ENCODE peak calls at places on chromosome 3, in ten cellular contexts. K is ovary, M is cardiac muscle cell, Y is uterus, N is fibroblast of the aortic adventitia, U is WERI-Rb-1, S is kidney epithelial cell, O is endothelial cell of umbilical vein, C is Calu3, W is astrocyte of the cerebellum. I is an unnamed sample.

GRCh38 chr3:4426261-4426781 is 40.7 kb downstream of the SUMF1 start:
- DNase-seq in K (no peak), M (peak; percentile 38), Y (no peak), N (peak; percentile 25), U (no peak), S (no peak), O (no peak), C (no peak), W (no peak), I (no peak)

GRCh38 chr3:65182085-65182484 is 494.3 kb upstream of the ADAMTS9 start:
- DNase-seq in K (no peak), M (no peak), Y (no peak), N (no peak), U (no peak), S (no peak), O (no peak), C (no peak), W (no peak), I (no peak)

GRCh38 chr3:18079739-18080138 is 337.3 kb upstream of the TBC1D5 start:
- DNase-seq in K (no peak), M (peak; percentile 13), Y (no peak), N (peak; percentile 30), U (no peak), S (no peak), O (no peak), C (no peak), W (no peak), I (no peak)

GRCh38 chr3:126293370-126294082 is 63.7 kb downstream of the KLF15 start:
- DNase-seq in K (no peak), M (peak; percentile 68), Y (no peak), N (no peak), U (no peak), S (no peak), O (no peak), C (no peak), W (no peak), I (no peak)

GRCh38 chr3:170331143-170331542 is 26.4 kb upstream of the SKIL start:
- DNase-seq in K (no peak), M (no peak), Y (no peak), N (peak; percentile 22), U (no peak), S (no peak), O (peak; percentile 93), C (peak; percentile 91), W (no peak), I (no peak)

GRCh38 chr3:64594129-64594528 is 93.7 kb downstream of the ADAMTS9 start:
- DNase-seq in K (peak; percentile 56), M (peak; percentile 33), Y (peak; percentile 35), N (no peak), U (no peak), S (no peak), O (no peak), C (no peak), W (peak; percentile 19), I (no peak)

GRCh38 chr3:65996605-65997004 is 42.1 kb downstream of the MAGI1 start:
- DNase-seq in K (no peak), M (peak; percentile 54), Y (no peak), N (peak; percentile 25), U (no peak), S (peak; percentile 39), O (no peak), C (peak; percentile 68), W (no peak), I (no peak)

GRCh38 chr3:40477671-40478070 is 749 bp downstream of the ZNF619 start:
- DNase-seq in K (no peak), M (no peak), Y (no peak), N (no peak), U (no peak), S (no peak), O (no peak), C (no peak), W (no peak), I (no peak)

GRCh38 chr3:31810991-31811433 is 170.1 kb downstream of the OSBPL10 start:
- DNase-seq in K (no peak), M (no peak), Y (no peak), N (no peak), U (no peak), S (no peak), O (no peak), C (no peak), W (no peak), I (no peak)
- TF ChIP-seq CTCF in K (no peak), M (no peak), Y (no peak), N (no peak), U (no peak), S (no peak), O (no peak), C (no peak), W (no peak), I (no peak)

GRCh38 chr3:71414189-71414924 is 169.2 kb downstream of the FOXP1 start:
- DNase-seq in K (no peak), M (no peak), Y (no peak), N (no peak), U (no peak), S (no peak), O (no peak), C (no peak), W (no peak), I (no peak)

GRCh38 chr3:71415708-71416108 is 167.8 kb downstream of the FOXP1 start:
- DNase-seq in K (no peak), M (no peak), Y (no peak), N (no peak), U (no peak), S (no peak), O (no peak), C (no peak), W (no peak), I (no peak)

GRCh38 chr3:71419369-71419768 is 164.2 kb downstream of the FOXP1 start:
- DNase-seq in K (no peak), M (no peak), Y (no peak), N (no peak), U (no peak), S (no peak), O (no peak), C (no peak), W (no peak), I (no peak)

GRCh38 chr3:71413572-71413971 is 170.0 kb downstream of the FOXP1 start:
- DNase-seq in K (no peak), M (no peak), Y (no peak), N (no peak), U (no peak), S (no peak), O (peak; percentile 53), C (no peak), W (no peak), I (no peak)

DNA sequence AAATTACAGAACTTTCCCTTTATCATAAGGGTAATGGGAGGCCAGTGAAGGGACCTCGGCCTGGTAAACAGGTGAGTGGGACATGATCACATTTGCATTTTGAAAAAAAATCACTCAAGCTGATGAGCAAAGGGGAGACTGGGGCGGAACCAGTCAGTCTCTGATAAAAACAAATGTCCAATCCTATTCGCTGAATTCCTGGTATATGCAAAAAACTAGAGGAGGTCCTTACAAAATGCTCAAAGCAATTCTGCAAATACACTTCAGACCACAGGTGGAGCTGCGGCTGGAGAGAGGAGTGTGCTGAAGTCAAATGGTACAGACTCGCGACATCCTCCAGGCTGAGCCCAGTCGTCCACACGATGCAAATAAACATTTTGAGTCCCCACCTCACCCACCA is 166.7 kb downstream of the FOXP1 start:
- DNase-seq in K (no peak), M (no peak), Y (no peak), N (no peak), U (no peak), S (no peak), O (no peak), C (no peak), W (no peak), I (no peak)
- TF ChIP-seq CTCF in K (no peak), M (peak; percentile 7), Y (no peak), N (no peak), U (peak; percentile 35), S (peak; percentile 24), O (no peak), C (no peak), W (peak; percentile 12), I (no peak)

GRCh38 chr3:70821602-70822001 is 509.2 kb upstream of the MDFIC2 start:
- DNase-seq in K (no peak), M (no peak), Y (no peak), N (no peak), U (no peak), S (no peak), O (no peak), C (no peak), W (no peak), I (no peak)

GRCh38 chr3:70824785-70825184 is 512.3 kb upstream of the MDFIC2 start:
- DNase-seq in K (no peak), M (peak; percentile 61), Y (no peak), N (peak; percentile 93), U (no peak), S (peak; percentile 80), O (peak; percentile 86), C (peak; percentile 39), W (peak; percentile 93), I (peak; percentile 31)

GRCh38 chr3:70824078-70824477 is 511.6 kb upstream of the MDFIC2 start:
- DNase-seq in K (no peak), M (peak; percentile 20), Y (no peak), N (peak; percentile 97), U (no peak), S (no peak), O (peak; percentile 52), C (no peak), W (peak; percentile 88), I (no peak)

GRCh38 chr3:70823622-70824021 is 511.2 kb upstream of the MDFIC2 start:
- DNase-seq in K (no peak), M (no peak), Y (no peak), N (no peak), U (no peak), S (no peak), O (no peak), C (no peak), W (no peak), I (no peak)

DNA sequence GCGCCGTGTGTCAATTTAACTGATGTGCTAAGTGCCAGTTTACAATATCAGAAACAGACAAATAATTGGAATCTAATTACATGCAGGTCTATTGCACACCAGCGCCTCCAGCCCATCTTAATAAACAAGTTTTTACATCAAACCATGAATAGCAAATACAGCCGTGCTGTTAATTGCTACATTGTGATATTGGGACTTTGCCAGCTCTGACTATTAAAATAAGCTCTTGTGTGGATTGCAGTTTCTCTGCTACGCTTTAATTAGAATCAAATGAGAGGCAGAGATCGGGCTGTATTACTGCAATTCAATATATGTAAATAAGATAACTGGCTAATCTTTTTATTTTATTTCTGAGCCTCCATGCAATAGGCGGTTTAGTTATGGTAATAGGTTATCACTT is 510.3 kb upstream of the MDFIC2 start:
- DNase-seq in K (no peak), M (no peak), Y (no peak), N (no peak), U (no peak), S (no peak), O (no peak), C (no peak), W (no peak), I (no peak)
- TF ChIP-seq CTCF in K (no peak), M (no peak), Y (no peak), N (no peak), U (no peak), S (no peak), O (no peak), C (no peak), W (no peak), I (no peak)

GRCh38 chr3:62585861-62586260 is 212.5 kb upstream of the FEZF2 start:
- DNase-seq in K (no peak), M (no peak), Y (no peak), N (no peak), U (no peak), S (no peak), O (peak; percentile 65), C (no peak), W (no peak), I (no peak)

GRCh38 chr3:62586356-62586755 is 213.0 kb upstream of the FEZF2 start:
- DNase-seq in K (no peak), M (peak; percentile 83), Y (no peak), N (peak; percentile 45), U (no peak), S (no peak), O (no peak), C (no peak), W (no peak), I (no peak)

GRCh38 chr3:62587579-62588031 is 214.3 kb upstream of the FEZF2 start:
- DNase-seq in K (no peak), M (peak; percentile 83), Y (no peak), N (peak; percentile 58), U (no peak), S (peak; percentile 89), O (peak; percentile 72), C (no peak), W (peak; percentile 85), I (peak; percentile 84)

GRCh38 chr3:62587169-62587568 is 213.8 kb upstream of the FEZF2 start:
- DNase-seq in K (no peak), M (no peak), Y (no peak), N (no peak), U (no peak), S (no peak), O (peak; percentile 61), C (no peak), W (no peak), I (no peak)

GRCh38 chr3:62589078-62589477 is 215.7 kb upstream of the FEZF2 start:
- DNase-seq in K (no peak), M (no peak), Y (no peak), N (no peak), U (no peak), S (no peak), O (no peak), C (no peak), W (no peak), I (no peak)
- TF ChIP-seq CTCF in K (no peak), M (peak; percentile 5), Y (no peak), N (no peak), U (no peak), S (peak; percentile 22), O (peak; percentile 1), C (no peak), W (peak; percentile 8), I (peak; percentile 12)

I was measured in AG04449.